ENCODE peak calls at places on chromosomes 13 and 19, in eight cellular contexts. N is hypothalamus; U is stimulated activated CD4-positive, alpha-beta T cell treated with anti-CD3 and anti-CD28 coated beads, Interleukin-2, amount 100 ng/mL, for 48 hours; V is kidney epithelial cell; R is activated gamma-delta T cell treated with anti-CD3 and anti-CD28 coated beads, Interleukin-2, amount 50 U/mL, for 16 hours; D is progenitor cell of endocrine pancreas; F is HFFc6; E is glutamatergic neuron. G is an unnamed sample.
A peak's percentile ranks its signal among the peaks of the same experiment; 100 is the strongest.

GRCh38 chr13:28411859-28412353 is 83.0 kb downstream of the FLT1 start:
- DNase-seq in N (no peak), U (no peak), V (no peak), R (no peak), D (no peak), F (no peak), E (no peak), G (no peak)

GRCh38 chr13:45297456-45298205 is 43.4 kb downstream of the TPT1 start:
- DNase-seq in N (no peak), U (no peak), V (no peak), R (no peak), D (no peak), F (no peak), E (no peak), G (no peak)

GRCh38 chr13:36453518-36453917 is 21.2 kb downstream of the CCNA1 start:
- DNase-seq in N (no peak), U (no peak), V (no peak), R (no peak), D (no peak), F (no peak), E (no peak), G (no peak)

GRCh38 chr19:15445807-15446376 is 3.9 kb downstream of the WIZ start:
- DNase-seq in N (no peak), U (no peak), V (no peak), R (no peak), D (no peak), F (no peak), E (no peak), G (no peak)

GRCh38 chr19:12985049-12985776 is 10.1 kb upstream of the NFIX start:
- DNase-seq in N (peak; percentile 73), U (no peak), V (no peak), R (no peak), D (no peak), F (peak; percentile 52), E (peak; percentile 68), G (peak; percentile 24)

GRCh38 chr19:7545295-7545694 is 9.8 kb downstream of the PNPLA6 start:
- DNase-seq in N (no peak), U (no peak), V (no peak), R (no peak), D (no peak), F (no peak), E (no peak), G (no peak)

GRCh38 chr19:18122860-18123795 is 25.6 kb downstream of the MAST3 start:
- DNase-seq in N (no peak), U (no peak), V (no peak), R (no peak), D (no peak), F (no peak), E (no peak), G (no peak)

GRCh38 chr19:29643361-29643935 is 21.8 kb upstream of the PLEKHF1 start:
- DNase-seq in N (no peak), U (no peak), V (no peak), R (no peak), D (no peak), F (no peak), E (no peak), G (no peak)

GRCh38 chr13:31314961-31315360 is 115.2 kb downstream of the B3GLCT start:
- DNase-seq in N (no peak), U (no peak), V (no peak), R (no peak), D (no peak), F (no peak), E (no peak), G (no peak)

GRCh38 chr13:114063545-114064515 is 68.6 kb downstream of the RASA3 start:
- DNase-seq in N (no peak), U (no peak), V (no peak), R (no peak), D (no peak), F (peak; percentile 71), E (no peak), G (no peak)

GRCh38 chr13:59906413-59907027 is 257.2 kb downstream of the DIAPH3 start:
- DNase-seq in N (no peak), U (no peak), V (peak; percentile 23), R (no peak), D (no peak), F (peak; percentile 45), E (no peak), G (peak; percentile 30)

GRCh38 chr19:46387713-46388130 is 25.6 kb downstream of the CCDC8 start:
- DNase-seq in N (no peak), U (no peak), V (no peak), R (no peak), D (no peak), F (no peak), E (no peak), G (no peak)

GRCh38 chr19:9857920-9858746 is 23.0 kb downstream of the PIN1 start:
- DNase-seq in N (no peak), U (no peak), V (no peak), R (no peak), D (no peak), F (no peak), E (no peak), G (no peak)

GRCh38 chr13:31835932-31836331 is 96.6 kb downstream of the RXFP2 start:
- DNase-seq in N (no peak), U (no peak), V (no peak), R (no peak), D (no peak), F (peak; percentile 66), E (no peak), G (no peak)

GRCh38 chr19:33413426-33413725 is 39.9 kb downstream of the CEBPG start:
- DNase-seq in N (no peak), U (no peak), V (no peak), R (no peak), D (no peak), F (no peak), E (no peak), G (no peak)

GRCh38 chr13:90171649-90172048 is 1175.8 kb upstream of the MIR17HG start:
- DNase-seq in N (no peak), U (no peak), V (no peak), R (no peak), D (no peak), F (no peak), E (no peak), G (no peak)

GRCh38 chr13:20037908-20038307 is 79.4 kb downstream of the ZMYM2 start:
- DNase-seq in N (no peak), U (no peak), V (no peak), R (no peak), D (no peak), F (no peak), E (no peak), G (no peak)